ENCODE peak calls at places on chromosomes 16 and 17, in four cellular contexts. J, T, S and Q are unnamed samples.

GRCh38 chr16:87042551-87043272 is 274.5 kb downstream of the C16orf95 start:
- DNase-seq in J (no peak), T (no peak), S (no peak), Q (no peak)

GRCh38 chr16:24141466-24141865 is 114.7 kb upstream of the CACNG3 start:
- DNase-seq in J (no peak), T (no peak), S (no peak), Q (no peak)

GRCh38 chr17:67289174-67289876 is 44.3 kb upstream of the HELZ start:
- DNase-seq in J (peak), T (peak), S (no peak), Q (peak)

GRCh38 chr17:29594441-29595090 is 1.6 kb downstream of the ANKRD13B start:
- DNase-seq in T (no peak), S (no peak), J (no peak), Q (no peak)

GRCh38 chr16:924806-925205 is 46.0 kb downstream of the LMF1 start:
- DNase-seq in T (no peak), J (no peak), S (no peak), Q (no peak)

GRCh38 chr16:1338119-1338730 is 4.8 kb downstream of the BAIAP3 start:
- DNase-seq in S (no peak), J (no peak), T (no peak), Q (no peak)

GRCh38 chr17:47131761-47132160 is 57.3 kb downstream of the CDC27 start:
- DNase-seq in S (no peak), J (peak), T (no peak), Q (no peak)

GRCh38 chr16:77946834-77947233 is 75.5 kb upstream of the CLEC3A start:
- DNase-seq in T (no peak), J (peak), S (no peak), Q (no peak)

GRCh38 chr17:43755389-43755875 is 3.2 kb downstream of the SOST start:
- DNase-seq in J (peak), S (no peak), T (no peak), Q (no peak)

GRCh38 chr17:67156269-67157199 is 88.5 kb downstream of the HELZ start:
- DNase-seq in J (peak), T (no peak), S (no peak), Q (no peak)

GRCh38 chr16:17147942-17148341 is 322.8 kb downstream of the XYLT1 start:
- DNase-seq in T (no peak), J (no peak), S (no peak), Q (no peak)

GRCh38 chr17:60036796-60037677 is 41.7 kb downstream of the HEATR6 start:
- DNase-seq in T (peak), S (peak), J (peak), Q (peak)

GRCh38 chr16:75099738-75100615 is 16.6 kb downstream of the LDHD start:
- DNase-seq in T (no peak), S (no peak), J (no peak), Q (no peak)

GRCh38 chr17:38605852-38606645 is at the start of gene SRCIN1:
- DNase-seq in T (no peak), J (no peak), S (peak), Q (no peak)

GRCh38 chr16:26605872-26606271 is 460.9 kb upstream of the C16orf82 start:
- DNase-seq in T (no peak), J (no peak), S (no peak), Q (no peak)

GRCh38 chr16:87407511-87408112 is 15.5 kb downstream of the MAP1LC3B start:
- DNase-seq in S (no peak), T (peak), J (peak), Q (no peak)

GRCh38 chr16:11238272-11239202 is 17.5 kb downstream of the SOCS1 start:
- DNase-seq in T (no peak), S (no peak), J (no peak), Q (no peak)

GRCh38 chr16:12123462-12123861 is 146.9 kb downstream of the SNX29 start:
- DNase-seq in S (no peak), J (no peak), T (no peak), Q (no peak)

GRCh38 chr17:35559495-35559894 is 1.1 kb downstream of the SLFN14 start:
- DNase-seq in J (no peak), S (no peak), T (no peak), Q (no peak)

GRCh38 chr17:8995711-8996110 is 25.6 kb upstream of the NTN1 start:
- DNase-seq in S (no peak), T (no peak), J (no peak), Q (no peak)

GRCh38 chr17:80632046-80632581 is 87.5 kb downstream of the RPTOR start:
- DNase-seq in S (no peak), T (no peak), J (no peak), Q (peak)

GRCh38 chr17:17716837-17717523 is 35.7 kb downstream of the RAI1 start:
- DNase-seq in T (no peak), S (no peak), J (no peak), Q (no peak)

GRCh38 chr17:75808905-75809621 is 24.5 kb downstream of the UNK start:
- DNase-seq in J (peak), T (peak), S (peak), Q (peak)

GRCh38 chr16:19517424-19518089 is 4.3 kb downstream of the GDE1 start:
- DNase-seq in S (no peak), J (peak), T (no peak), Q (peak)

GRCh38 chr17:77677210-77677609 is 281.3 kb upstream of the TNRC6C start:
- DNase-seq in T (peak), J (no peak), S (no peak), Q (peak)

GRCh38 chr16:67235816-67236547 is 9.1 kb downstream of the TMEM208 start:
- DNase-seq in J (no peak), S (no peak), T (no peak), Q (no peak)

GRCh38 chr16:83895243-83895642 is 3.7 kb upstream of the MLYCD start:
- DNase-seq in T (no peak), J (no peak), S (no peak), Q (no peak)
- TF ChIP-seq CTCF in T (no peak), J (no peak), S (no peak), Q (no peak)

DNA sequence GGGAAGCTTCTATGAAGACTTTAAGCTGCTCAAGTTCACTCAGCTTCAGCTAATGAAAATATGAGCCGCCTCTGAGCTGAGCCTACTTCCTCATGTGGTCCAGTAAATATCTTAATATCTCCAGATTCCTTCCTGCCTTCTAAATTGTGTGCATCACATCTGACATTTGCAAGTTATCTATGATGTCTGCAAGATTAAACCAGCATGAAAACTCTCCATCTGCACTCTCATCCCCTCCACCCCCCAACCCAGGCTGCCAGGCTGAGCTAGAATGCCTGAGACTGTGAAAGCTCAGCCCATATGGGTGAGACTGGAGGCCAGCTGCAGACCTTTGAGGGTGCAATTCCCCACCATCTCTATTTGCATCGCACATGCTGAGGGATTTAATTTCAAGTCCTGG is 82.9 kb downstream of the ASIC2 start:
- DNase-seq in S (no peak), J (no peak), T (no peak), Q (no peak)
- TF ChIP-seq CTCF in S (no peak), J (no peak), T (no peak), Q (no peak)

DNA sequence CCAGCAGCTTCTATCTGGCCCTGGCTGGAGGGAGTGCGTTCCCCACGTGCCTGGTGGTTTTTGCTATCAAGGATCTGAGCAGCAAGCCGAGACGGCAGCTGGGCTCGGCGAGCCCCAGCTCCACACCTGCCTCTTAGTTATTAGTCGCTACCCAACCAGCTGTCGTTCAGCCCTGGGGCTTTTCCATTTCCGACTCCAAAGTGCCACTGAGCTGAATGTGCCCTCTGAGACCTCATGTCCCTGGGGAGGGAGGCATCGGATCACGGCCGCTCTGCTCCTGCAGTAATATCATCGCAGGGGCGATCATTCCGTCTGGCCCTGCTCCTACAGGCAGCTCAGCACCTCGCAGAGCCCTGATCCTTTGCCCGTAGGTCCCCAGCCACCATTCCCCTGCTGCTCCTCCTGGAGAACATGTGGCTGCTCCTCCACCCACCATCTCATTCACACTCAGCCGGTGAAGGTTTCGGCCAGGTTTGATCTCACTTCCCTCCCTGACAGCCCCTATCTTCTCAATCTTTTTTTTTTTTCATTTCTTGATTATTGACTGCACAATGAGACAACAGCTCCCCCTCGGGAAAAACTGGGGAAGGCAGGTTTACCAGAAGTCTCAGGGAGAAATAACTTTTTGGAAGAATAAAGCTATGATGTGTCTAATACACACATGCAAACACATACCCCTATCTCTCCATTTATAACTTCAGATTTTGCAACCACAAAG is 86.7 kb downstream of the ZFHX3 start:
- DNase-seq in S (no peak), T (peak), J (no peak), Q (no peak)
- TF ChIP-seq CTCF in S (no peak), T (peak), J (peak), Q (peak)

GRCh38 chr16:57669476-57670162 is 1.5 kb downstream of the ADGRG3 start:
- DNase-seq in J (no peak), S (no peak), T (no peak), Q (no peak)
- TF ChIP-seq CTCF in J (no peak), S (no peak), T (no peak), Q (no peak)

GRCh38 chr17:2396568-2397246 is 4.2 kb downstream of the MNT start:
- DNase-seq in S (peak), J (peak), T (peak), Q (peak)

GRCh38 chr17:2396192-2396567 is 4.7 kb downstream of the MNT start:
- DNase-seq in S (no peak), T (no peak), J (no peak), Q (no peak)

GRCh38 chr17:2393954-2394749 is 6.7 kb downstream of the MNT start:
- DNase-seq in S (no peak), T (no peak), J (no peak), Q (no peak)

GRCh38 chr17:2394775-2395191 is 6.1 kb downstream of the MNT start:
- DNase-seq in S (no peak), J (no peak), T (no peak), Q (no peak)

DNA sequence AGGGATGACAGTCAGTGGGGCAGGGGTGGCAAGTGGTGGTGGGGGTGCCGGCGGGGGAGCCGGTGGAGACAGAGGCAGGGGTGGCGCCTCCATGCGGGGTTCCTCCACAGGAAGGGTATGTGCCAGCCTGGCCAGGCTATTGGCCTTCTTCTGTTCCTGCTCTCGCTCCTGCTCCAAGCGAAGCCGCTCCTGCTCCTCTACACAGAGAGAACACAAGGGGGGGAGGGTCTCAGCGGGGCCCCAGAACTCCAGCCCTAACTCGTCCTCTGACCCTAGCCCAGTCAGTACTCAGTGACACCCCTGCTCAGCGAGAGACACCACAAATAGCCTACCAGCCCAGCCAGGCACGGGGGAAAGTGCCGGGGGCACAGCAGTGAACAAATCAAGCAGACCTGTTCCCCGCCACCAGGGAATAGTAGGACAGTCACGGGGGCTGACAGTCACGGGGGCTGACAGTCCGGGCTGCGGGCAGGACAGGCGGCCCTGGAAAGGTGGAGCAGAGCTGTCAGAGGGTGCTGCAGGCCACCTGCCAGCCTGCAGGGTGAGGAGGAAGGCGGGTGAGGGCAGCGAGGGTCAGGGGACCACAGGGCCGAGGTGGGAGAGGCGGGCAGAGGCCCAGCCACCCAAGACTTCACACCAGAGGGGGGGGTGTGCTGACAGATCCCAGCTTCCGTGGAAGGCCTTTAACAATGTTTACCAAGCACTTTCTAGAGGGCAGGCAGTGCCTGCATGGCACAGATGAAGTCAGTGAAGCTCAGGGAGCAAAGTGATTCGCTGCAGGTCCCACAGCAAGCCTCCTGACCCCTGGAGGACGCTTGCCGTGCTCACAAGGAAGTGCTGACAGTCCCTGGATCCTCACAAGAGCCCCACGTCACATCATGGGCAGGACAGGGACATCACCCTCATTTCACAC is 5.3 kb downstream of the MNT start:
- DNase-seq in T (no peak), S (no peak), J (no peak), Q (peak)
- TF ChIP-seq CTCF in T (no peak), S (no peak), J (no peak), Q (peak)